ENCODE peak calls at places on chromosomes 1 and 21, in five cellular contexts. N is head of caudate nucleus, O is kidney glomerular epithelial cell, A is endothelial cell, S is brain microvascular endothelial cell. B is an unnamed sample.

GRCh38 chr1:158037876-158038359 is 44.5 kb downstream of the KIRREL1 start:
- DNase-seq in N (no peak), O (peak; percentile 76), A (no peak), S (no peak), B (peak; percentile 71)

GRCh38 chr1:8018492-8019228 is 7.4 kb downstream of the ERRFI1 start:
- DNase-seq in N (no peak), O (peak; percentile 62), A (no peak), S (no peak), B (peak; percentile 62)

GRCh38 chr1:82483146-82483545 is 682.4 kb downstream of the ADGRL2 start:
- DNase-seq in N (no peak), O (no peak), A (no peak), S (no peak), B (no peak)

GRCh38 chr1:232369451-232369850 is 260.5 kb downstream of the SIPA1L2 start:
- DNase-seq in N (no peak), O (no peak), A (no peak), S (peak; percentile 32), B (no peak)

GRCh38 chr21:31444061-31444460 is 100.0 kb upstream of the TIAM1 start:
- DNase-seq in N (no peak), O (no peak), A (no peak), S (no peak), B (no peak)

GRCh38 chr1:44108241-44108640 is 10.4 kb upstream of the KLF17 start:
- DNase-seq in N (no peak), O (peak; percentile 56), A (no peak), S (no peak), B (peak; percentile 70)

GRCh38 chr1:200184196-200184595 is 156.7 kb downstream of the NR5A2 start:
- DNase-seq in N (peak; percentile 62), O (peak; percentile 79), A (no peak), S (no peak), B (peak; percentile 98)

GRCh38 chr1:94887603-94888171 is 39.2 kb downstream of the CNN3 start:
- DNase-seq in N (no peak), O (no peak), A (no peak), S (no peak), B (no peak)

GRCh38 chr1:25356848-25357247 is 18.7 kb downstream of the TMEM50A start:
- DNase-seq in N (no peak), O (no peak), A (no peak), S (no peak), B (no peak)

GRCh38 chr1:54766726-54767125 is 2.4 kb upstream of the PARS2 start:
- DNase-seq in N (no peak), O (no peak), A (no peak), S (no peak), B (peak; percentile 88)

GRCh38 chr1:26159113-26160039 is 497 bp downstream of the FAM110D start:
- DNase-seq in N (no peak), O (no peak), A (no peak), S (no peak), B (no peak)

GRCh38 chr1:41919764-41920397 is 1.2 kb upstream of the HIVEP3 start:
- DNase-seq in N (peak; percentile 34), O (peak; percentile 15), A (no peak), S (no peak), B (peak; percentile 50)

GRCh38 chr1:45953934-45954333 is 150.5 kb downstream of the MAST2 start:
- DNase-seq in N (no peak), O (no peak), A (no peak), S (no peak), B (peak; percentile 42)

GRCh38 chr1:205396972-205397616 is 24.8 kb downstream of the LEMD1 start:
- DNase-seq in N (peak; percentile 29), O (peak; percentile 55), A (peak; percentile 35), S (peak; percentile 32), B (peak; percentile 48)

GRCh38 chr1:25750923-25751605 is 48.9 kb upstream of the SELENON start:
- DNase-seq in N (no peak), O (no peak), A (no peak), S (no peak), B (no peak)

GRCh38 chr1:51675177-51675780 is 58.4 kb downstream of the OSBPL9 start:
- DNase-seq in N (no peak), O (peak; percentile 22), A (no peak), S (no peak), B (peak; percentile 50)

GRCh38 chr1:182839209-182840065 is at the start of gene DHX9:
- DNase-seq in N (peak; percentile 94), O (peak; percentile 67), A (peak; percentile 97), S (peak; percentile 87), B (peak; percentile 71)

GRCh38 chr1:27650527-27651175 is 15.7 kb upstream of the FGR start:
- DNase-seq in N (no peak), O (no peak), A (no peak), S (peak; percentile 37), B (peak; percentile 15)

GRCh38 chr1:15676010-15676409 is 8.1 kb upstream of the PLEKHM2 start:
- DNase-seq in N (no peak), O (no peak), A (no peak), S (no peak), B (no peak)

GRCh38 chr1:176068256-176068655 is 138.8 kb downstream of the COP1 start:
- DNase-seq in N (no peak), O (no peak), A (no peak), S (no peak), B (no peak)

GRCh38 chr1:32455958-32456357 is 8.9 kb upstream of the ZBTB8B start:
- DNase-seq in N (no peak), O (no peak), A (no peak), S (no peak), B (no peak)

GRCh38 chr1:1832151-1832550 is 53.9 kb upstream of the NADK start:
- DNase-seq in N (no peak), O (no peak), A (no peak), S (no peak), B (no peak)

GRCh38 chr1:53348491-53349368 is 20.9 kb upstream of the LRP8 start:
- DNase-seq in N (no peak), O (no peak), A (no peak), S (no peak), B (no peak)

GRCh38 chr1:197356723-197357533 is 88.9 kb downstream of the CRB1 start:
- DNase-seq in N (peak; percentile 36), O (peak; percentile 82), A (peak; percentile 22), S (peak; percentile 38), B (peak; percentile 64)

GRCh38 chr1:66168919-66169725 is 364.8 kb upstream of the SGIP1 start:
- DNase-seq in N (no peak), O (no peak), A (no peak), S (no peak), B (no peak)

GRCh38 chr1:48109390-48110009 is 112.3 kb upstream of the TRABD2B start:
- DNase-seq in N (peak; percentile 49), O (peak; percentile 47), A (peak; percentile 55), S (peak; percentile 61), B (peak; percentile 72)

GRCh38 chr1:29620631-29621030 is 384.3 kb downstream of the PTPRU start:
- DNase-seq in N (no peak), O (no peak), A (no peak), S (no peak), B (no peak)

GRCh38 chr1:221884821-221885220 is 142.9 kb upstream of the DUSP10 start:
- DNase-seq in N (no peak), O (no peak), A (no peak), S (no peak), B (peak; percentile 63)